ENCODE peak calls at places on chromosomes 13 and 19, in four cellular contexts. One of them, this sample, is unnamed.

GRCh38 chr13:50366488-50367174 is 351.4 kb downstream of the KCNRG start:
- DNase-seq in HCT116: no peak
- DNase-seq in HepG2: no peak
- DNase-seq in K562: no peak
- DNase-seq in this sample: no peak

GRCh38 chr19:46618670-46619231 is 6.1 kb downstream of the PTGIR start:
- DNase-seq in K562: no peak
- DNase-seq in HepG2: no peak
- DNase-seq in HCT116: no peak
- DNase-seq in this sample: no peak

GRCh38 chr13:27170521-27171243 is 929 bp downstream of the USP12 start:
- DNase-seq in HCT116: peak
- DNase-seq in K562: peak
- DNase-seq in HepG2: peak
- DNase-seq in this sample: peak

GRCh38 chr19:5262721-5263120 is 77.9 kb downstream of the PTPRS start:
- DNase-seq in HCT116: no peak
- DNase-seq in K562: no peak
- DNase-seq in HepG2: no peak
- DNase-seq in this sample: no peak

GRCh38 chr19:11261902-11262839 is at the start of gene DOCK6:
- DNase-seq in K562: peak
- DNase-seq in HCT116: no peak
- DNase-seq in HepG2: no peak
- DNase-seq in this sample: peak

GRCh38 chr13:23723463-23723862 is 153.3 kb downstream of the TNFRSF19 start:
- DNase-seq in HepG2: no peak
- DNase-seq in K562: no peak
- DNase-seq in HCT116: no peak
- DNase-seq in this sample: no peak

GRCh38 chr19:47047272-47047930 is 1.0 kb downstream of the TMEM160 start:
- DNase-seq in K562: no peak
- DNase-seq in HCT116: no peak
- DNase-seq in HepG2: no peak
- DNase-seq in this sample: no peak

GRCh38 chr13:57740719-57741118 is 109.2 kb downstream of the PCDH17 start:
- DNase-seq in K562: no peak
- DNase-seq in HCT116: no peak
- DNase-seq in HepG2: no peak
- DNase-seq in this sample: no peak

GRCh38 chr13:32940601-32941000 is 75.6 kb upstream of the KL start:
- DNase-seq in K562: no peak
- DNase-seq in HCT116: no peak
- DNase-seq in HepG2: no peak
- DNase-seq in this sample: no peak

GRCh38 chr19:11486661-11487503 is 6.0 kb upstream of the ELAVL3 start:
- DNase-seq in HepG2: no peak
- DNase-seq in HCT116: no peak
- DNase-seq in K562: no peak
- DNase-seq in this sample: no peak

GRCh38 chr13:27194209-27194608 is 22.6 kb upstream of the USP12 start:
- DNase-seq in K562: no peak
- DNase-seq in HepG2: no peak
- DNase-seq in HCT116: no peak
- DNase-seq in this sample: no peak

GRCh38 chr19:1265611-1266115 is 3.5 kb upstream of the CIRBP start:
- DNase-seq in K562: no peak
- DNase-seq in HCT116: no peak
- DNase-seq in HepG2: no peak
- DNase-seq in this sample: no peak

GRCh38 chr19:55563261-55563690 is 17.4 kb downstream of the ZNF579 start:
- DNase-seq in K562: no peak
- DNase-seq in HepG2: no peak
- DNase-seq in HCT116: no peak
- DNase-seq in this sample: no peak

GRCh38 chr13:111344471-111345191 is 24.2 kb downstream of the TEX29 start:
- DNase-seq in HepG2: peak
- DNase-seq in K562: peak
- DNase-seq in HCT116: no peak
- DNase-seq in this sample: peak

GRCh38 chr19:48501961-48502719 is 9.5 kb downstream of the LMTK3 start:
- DNase-seq in HCT116: peak
- DNase-seq in HepG2: peak
- DNase-seq in K562: peak
- DNase-seq in this sample: peak

GRCh38 chr13:32314968-32315254 is 252 bp downstream of the ZAR1L start:
- DNase-seq in HepG2: peak
- DNase-seq in K562: peak
- DNase-seq in HCT116: peak
- DNase-seq in this sample: no peak

GRCh38 chr13:40240293-40240692 is 426.1 kb downstream of the FOXO1 start:
- DNase-seq in HCT116: no peak
- DNase-seq in K562: no peak
- DNase-seq in HepG2: no peak
- DNase-seq in this sample: no peak

GRCh38 chr13:77535448-77535847 is at the start of gene SCEL:
- DNase-seq in HepG2: no peak
- DNase-seq in K562: no peak
- DNase-seq in HCT116: peak
- DNase-seq in this sample: no peak

GRCh38 chr13:99949657-99950413 is 21.7 kb downstream of the ZIC5 start:
- DNase-seq in HCT116: no peak
- DNase-seq in K562: no peak
- DNase-seq in HepG2: no peak
- DNase-seq in this sample: no peak

GRCh38 chr13:40439928-40440327 is 226.5 kb downstream of the FOXO1 start:
- DNase-seq in HepG2: no peak
- DNase-seq in HCT116: no peak
- DNase-seq in K562: no peak
- DNase-seq in this sample: no peak

GRCh38 chr19:31312004-31312403 is 37.2 kb downstream of the TSHZ3 start:
- DNase-seq in HepG2: no peak
- DNase-seq in K562: no peak
- DNase-seq in HCT116: no peak
- DNase-seq in this sample: no peak

GRCh38 chr13:48192536-48192935 is 40.5 kb upstream of the ITM2B start:
- DNase-seq in HepG2: no peak
- DNase-seq in HCT116: no peak
- DNase-seq in K562: no peak
- DNase-seq in this sample: no peak

GRCh38 chr13:29482504-29482903 is 113.0 kb downstream of the SLC7A1 start:
- DNase-seq in K562: no peak
- DNase-seq in HepG2: no peak
- DNase-seq in HCT116: no peak
- DNase-seq in this sample: no peak

GRCh38 chr19:4304509-4305252 is at the start of gene FSD1:
- DNase-seq in HCT116: no peak
- DNase-seq in K562: peak
- DNase-seq in HepG2: no peak
- DNase-seq in this sample: peak

GRCh38 chr19:48713041-48713863 is 6.3 kb downstream of the MAMSTR start:
- DNase-seq in HepG2: no peak
- DNase-seq in HCT116: no peak
- DNase-seq in K562: peak
- DNase-seq in this sample: no peak

GRCh38 chr13:73224708-73225107 is 165.9 kb downstream of the KLF5 start:
- DNase-seq in K562: no peak
- DNase-seq in HepG2: no peak
- DNase-seq in HCT116: no peak
- DNase-seq in this sample: no peak

GRCh38 chr13:113672002-113672651 is 5.1 kb downstream of the GRK1 start:
- DNase-seq in K562: no peak
- DNase-seq in HepG2: no peak
- DNase-seq in HCT116: no peak
- DNase-seq in this sample: no peak

GRCh38 chr13:37869756-37870488 is at the start of gene TRPC4:
- DNase-seq in HepG2: peak
- DNase-seq in K562: peak
- DNase-seq in HCT116: no peak
- DNase-seq in this sample: no peak

GRCh38 chr13:110017379-110017778 is 231.0 kb upstream of the IRS2 start:
- DNase-seq in HCT116: peak
- DNase-seq in HepG2: no peak
- DNase-seq in K562: no peak
- DNase-seq in this sample: no peak
- TF ChIP-seq FOSL1 in HCT116: peak
- TF ChIP-seq FOSL1 in HepG2: no peak
- TF ChIP-seq FOSL1 in K562: no peak
- TF ChIP-seq FOSL1 in this sample: no peak

GRCh38 chr13:109875746-109876145 is 89.4 kb upstream of the IRS2 start:
- DNase-seq in HCT116: no peak
- DNase-seq in HepG2: no peak
- DNase-seq in K562: no peak
- DNase-seq in this sample: no peak

GRCh38 chr13:109873351-109874123 is 87.2 kb upstream of the IRS2 start:
- DNase-seq in HepG2: no peak
- DNase-seq in HCT116: no peak
- DNase-seq in K562: no peak
- DNase-seq in this sample: no peak

GRCh38 chr13:109872864-109873263 is 86.5 kb upstream of the IRS2 start:
- DNase-seq in K562: no peak
- DNase-seq in HepG2: no peak
- DNase-seq in HCT116: no peak
- DNase-seq in this sample: no peak

GRCh38 chr13:109874444-109874920 is 88.1 kb upstream of the IRS2 start:
- DNase-seq in HCT116: no peak
- DNase-seq in K562: no peak
- DNase-seq in HepG2: no peak
- DNase-seq in this sample: no peak

GRCh38 chr13:109874921-109875454 is 88.6 kb upstream of the IRS2 start:
- DNase-seq in HepG2: no peak
- DNase-seq in HCT116: no peak
- DNase-seq in K562: no peak
- DNase-seq in this sample: no peak
- TF ChIP-seq FOSL1 in HepG2: no peak
- TF ChIP-seq FOSL1 in HCT116: no peak
- TF ChIP-seq FOSL1 in K562: no peak
- TF ChIP-seq FOSL1 in this sample: no peak

GRCh38 chr13:98534821-98535220 is 42.1 kb downstream of the STK24 start:
- DNase-seq in K562: no peak
- DNase-seq in HCT116: no peak
- DNase-seq in HepG2: no peak
- DNase-seq in this sample: no peak
- TF ChIP-seq FOSL1 in K562: no peak
- TF ChIP-seq FOSL1 in HCT116: no peak
- TF ChIP-seq FOSL1 in HepG2: no peak
- TF ChIP-seq FOSL1 in this sample: no peak

GRCh38 chr19:42468273-42468796 is 25.6 kb upstream of the CXCL17 start:
- DNase-seq in HepG2: no peak
- DNase-seq in K562: no peak
- DNase-seq in HCT116: peak
- DNase-seq in this sample: no peak
- TF ChIP-seq FOSL1 in HepG2: no peak
- TF ChIP-seq FOSL1 in K562: no peak
- TF ChIP-seq FOSL1 in HCT116: peak
- TF ChIP-seq FOSL1 in this sample: no peak

DNA sequence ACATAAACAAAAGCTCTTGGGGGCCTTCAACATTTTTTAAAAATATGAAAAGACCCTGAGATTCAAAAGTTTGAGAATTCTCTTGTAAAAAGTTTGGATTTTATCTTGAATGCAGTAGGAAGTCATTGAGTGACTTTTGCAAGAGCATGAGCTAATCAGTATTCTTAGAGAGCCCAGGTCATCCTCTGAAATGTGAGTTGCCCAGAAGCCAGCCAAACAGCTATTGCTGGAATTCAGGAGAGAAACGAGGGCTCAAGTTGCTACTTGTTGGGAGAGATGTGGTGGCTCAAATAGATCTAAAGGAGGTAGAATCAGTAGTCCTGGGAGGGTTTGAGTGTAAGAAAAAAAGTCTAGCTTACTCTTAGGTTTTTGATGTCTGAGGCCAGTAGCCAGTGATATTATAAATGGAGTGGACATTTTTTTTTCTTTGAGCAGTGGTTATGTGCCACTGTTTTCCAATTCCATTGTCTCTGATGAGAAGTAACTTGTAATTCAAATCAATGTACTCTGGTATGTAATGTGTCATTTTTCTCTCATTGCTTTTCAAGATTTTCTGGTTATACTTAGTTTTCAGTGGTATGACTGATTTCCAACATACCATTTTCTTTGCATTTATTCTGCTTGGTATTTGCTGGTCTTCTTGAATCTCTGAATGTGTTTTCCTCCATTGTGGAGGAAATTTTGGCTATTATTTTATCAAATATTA is 30.7 kb downstream of the LMO7 start:
- DNase-seq in K562: no peak
- DNase-seq in HepG2: no peak
- DNase-seq in HCT116: no peak
- DNase-seq in this sample: no peak
- TF ChIP-seq FOSL1 in K562: no peak
- TF ChIP-seq FOSL1 in HepG2: no peak
- TF ChIP-seq FOSL1 in HCT116: no peak
- TF ChIP-seq FOSL1 in this sample: no peak

GRCh38 chr13:107271226-107271625 is 703.3 kb upstream of the ARGLU1 start:
- DNase-seq in K562: no peak
- DNase-seq in HCT116: no peak
- DNase-seq in HepG2: no peak
- DNase-seq in this sample: peak

DNA sequence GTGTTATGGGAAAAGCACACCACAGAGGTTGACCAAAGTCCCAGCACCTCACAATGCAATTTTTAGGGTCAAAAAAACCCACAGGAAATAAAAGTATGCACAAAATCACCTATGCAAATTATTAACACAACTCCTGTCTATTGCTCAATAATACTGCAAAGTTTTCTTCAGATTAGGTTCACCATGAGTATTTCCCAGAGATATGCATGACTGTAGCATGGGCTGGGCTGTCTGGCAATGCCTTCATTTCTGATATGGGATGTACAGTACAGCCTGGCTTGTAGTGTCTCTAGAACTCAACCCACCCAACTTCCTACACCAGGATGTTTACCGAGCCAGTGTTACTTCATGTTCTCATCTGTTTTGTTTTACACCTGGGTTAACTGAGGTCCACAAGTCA is 698.7 kb upstream of the ARGLU1 start:
- DNase-seq in HepG2: no peak
- DNase-seq in HCT116: no peak
- DNase-seq in K562: no peak
- DNase-seq in this sample: no peak
- TF ChIP-seq FOSL1 in HepG2: no peak
- TF ChIP-seq FOSL1 in HCT116: no peak
- TF ChIP-seq FOSL1 in K562: no peak
- TF ChIP-seq FOSL1 in this sample: no peak